ENCODE peak calls at places on chromosomes 6 and 20, in seven cellular contexts. L is IMR-90, J is HepG2, A is H1, V is GM12878, W is K562, U is HCT116. S is an unnamed sample.

GRCh38 chr20:1898496-1899168 is 3.4 kb downstream of the SIRPA start:
- DNase-seq in L (no peak), J (no peak), A (no peak), V (no peak), W (no peak), U (no peak), S (no peak)

GRCh38 chr6:7150381-7151064 is 42.8 kb downstream of the RREB1 start:
- DNase-seq in L (no peak), J (no peak), A (no peak), V (no peak), W (peak), U (no peak), S (no peak)

GRCh38 chr6:67639161-67639560 is 995.9 kb upstream of the ADGRB3 start:
- DNase-seq in L (no peak), J (no peak), A (no peak), V (no peak), W (no peak), U (no peak), S (no peak)

GRCh38 chr6:11065436-11066202 is 21.5 kb upstream of the ELOVL2 start:
- DNase-seq in L (no peak), J (no peak), A (no peak), V (no peak), W (no peak), U (no peak), S (no peak)

GRCh38 chr6:3109755-3110154 is 8.8 kb upstream of the BPHL start:
- DNase-seq in L (no peak), J (no peak), A (peak), V (no peak), W (no peak), U (no peak), S (no peak)

GRCh38 chr6:6379573-6379972 is 59.1 kb upstream of the F13A1 start:
- DNase-seq in L (no peak), J (no peak), A (no peak), V (peak), W (no peak), U (no peak), S (no peak)

GRCh38 chr20:61521680-61522420 is 269.8 kb downstream of the CDH4 start:
- DNase-seq in L (peak), J (no peak), A (no peak), V (no peak), W (peak), U (no peak), S (no peak)

GRCh38 chr6:111823012-111823411 is 50.2 kb downstream of the FYN start:
- DNase-seq in L (no peak), J (no peak), A (no peak), V (no peak), W (no peak), U (no peak), S (no peak)

GRCh38 chr20:43955244-43956191 is 40.9 kb downstream of the TOX2 start:
- DNase-seq in L (peak), J (no peak), A (no peak), V (peak), W (no peak), U (peak), S (peak)

GRCh38 chr6:35474978-35475570 is 6.9 kb downstream of the RPL10A start:
- DNase-seq in L (no peak), J (no peak), A (peak), V (no peak), W (no peak), U (no peak), S (no peak)

GRCh38 chr6:125888989-125889656 is 67.4 kb upstream of the HINT3 start:
- DNase-seq in L (peak), J (peak), A (no peak), V (no peak), W (peak), U (peak), S (no peak)

GRCh38 chr6:136772685-136773472 is 19.4 kb downstream of the MAP3K5 start:
- DNase-seq in L (no peak), J (no peak), A (no peak), V (peak), W (no peak), U (no peak), S (no peak)

GRCh38 chr20:59807909-59808728 is 125.3 kb downstream of the SYCP2 start:
- DNase-seq in L (no peak), J (no peak), A (no peak), V (no peak), W (no peak), U (no peak), S (no peak)

GRCh38 chr6:95670011-95670463 is 92.7 kb downstream of the MANEA start:
- DNase-seq in L (no peak), J (no peak), A (no peak), V (no peak), W (no peak), U (no peak), S (no peak)

GRCh38 chr6:75819776-75820487 is 70.9 kb downstream of the MYO6 start:
- DNase-seq in L (no peak), J (no peak), A (no peak), V (no peak), W (no peak), U (no peak), S (no peak)

GRCh38 chr20:53916173-53916512 is 154.3 kb downstream of the BCAS1 start:
- DNase-seq in L (no peak), J (no peak), A (no peak), V (no peak), W (no peak), U (no peak), S (no peak)

GRCh38 chr20:53914861-53915458 is 155.4 kb downstream of the BCAS1 start:
- DNase-seq in L (no peak), J (no peak), A (no peak), V (no peak), W (peak), U (no peak), S (no peak)

GRCh38 chr20:53915459-53916172 is 154.8 kb downstream of the BCAS1 start:
- DNase-seq in L (peak), J (peak), A (peak), V (peak), W (peak), U (peak), S (peak)

GRCh38 chr20:53911301-53911700 is 159.1 kb downstream of the BCAS1 start:
- DNase-seq in L (no peak), J (no peak), A (no peak), V (no peak), W (no peak), U (no peak), S (no peak)

DNA sequence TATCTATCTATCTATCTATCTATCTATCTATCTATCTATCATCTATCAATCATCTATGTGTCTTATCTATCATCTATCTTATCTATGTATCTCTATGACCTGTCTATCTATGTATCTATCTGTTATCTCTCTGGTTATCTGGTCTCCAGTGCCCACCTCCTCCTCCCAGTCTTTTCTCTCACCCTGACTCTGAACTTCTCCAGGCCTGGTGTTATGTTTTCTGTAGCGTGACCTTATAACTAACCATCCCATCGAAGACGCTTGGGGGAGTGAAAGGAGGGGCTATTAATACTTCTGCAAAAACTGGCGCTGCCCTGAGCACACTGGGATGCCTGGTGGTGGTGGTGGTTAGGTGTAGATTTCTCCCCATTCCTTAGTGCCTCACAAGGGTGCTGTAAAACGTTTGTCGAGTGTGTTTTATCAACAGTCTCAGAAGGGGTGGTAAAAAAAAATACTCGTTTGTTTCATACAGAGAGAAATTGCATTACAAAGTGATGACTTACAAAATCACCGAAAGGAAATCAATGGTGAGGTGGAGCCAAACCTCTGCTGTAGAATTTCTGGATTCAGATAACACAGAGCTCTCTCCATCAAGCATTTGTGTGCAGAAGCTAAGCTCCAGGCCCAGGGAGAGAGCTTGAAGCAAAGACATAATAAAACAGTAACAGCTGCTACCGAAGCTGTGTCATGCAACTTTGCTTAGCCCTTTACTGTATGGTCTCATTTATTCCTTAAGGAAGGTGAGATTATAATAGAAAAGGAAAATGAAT is 156.1 kb downstream of the BCAS1 start:
- DNase-seq in L (peak), J (no peak), A (no peak), V (no peak), W (no peak), U (no peak), S (no peak)
- TF ChIP-seq CTCF in L (no peak), J (no peak), A (no peak), V (no peak), W (no peak), U (no peak), S (no peak)

DNA sequence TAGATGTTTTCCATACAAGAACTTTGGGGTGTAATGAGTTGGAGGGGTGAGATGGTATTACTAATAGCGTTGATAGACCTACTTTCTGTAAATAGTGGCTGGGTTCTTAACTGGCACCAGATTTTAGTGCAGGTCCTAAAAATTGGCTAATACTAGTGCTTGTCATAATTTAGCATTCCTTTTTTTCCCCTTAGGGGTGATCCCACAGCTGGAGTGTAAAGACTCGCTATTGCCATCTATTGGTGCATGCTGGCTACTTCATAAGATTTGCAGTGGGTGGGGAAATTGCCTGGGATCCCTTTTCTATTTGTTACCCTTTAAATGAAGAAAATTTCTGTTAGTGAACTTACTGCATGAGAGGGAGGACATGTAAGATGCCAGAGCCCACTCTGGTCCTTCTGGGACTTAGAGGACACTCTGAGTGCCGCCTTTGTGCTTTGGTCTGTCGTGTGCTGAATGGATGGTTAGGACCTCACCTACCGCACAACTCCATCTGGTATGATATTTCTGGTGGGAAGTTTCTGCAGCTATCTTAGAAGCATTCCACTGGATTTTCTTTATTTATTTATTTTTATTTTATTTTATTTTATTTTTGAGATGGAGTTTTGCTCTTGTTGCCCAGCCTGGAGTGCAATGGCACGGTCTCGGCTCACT is 195.5 kb downstream of the JARID2 start:
- DNase-seq in L (peak), J (peak), A (no peak), V (no peak), W (peak), U (peak), S (peak)
- TF ChIP-seq CEBPB in L (peak), J (no peak), A (no peak), V (no peak), W (peak), U (no peak), S (no peak)

GRCh38 chr6:145705561-145705960 is 29.8 kb downstream of the EPM2A start:
- DNase-seq in L (peak), J (no peak), A (no peak), V (no peak), W (no peak), U (no peak), S (no peak)

GRCh38 chr6:145707397-145707796 is 27.9 kb downstream of the EPM2A start:
- DNase-seq in L (no peak), J (no peak), A (no peak), V (no peak), W (no peak), U (no peak), S (no peak)

GRCh38 chr6:145699462-145699861 is 35.9 kb downstream of the EPM2A start:
- DNase-seq in L (peak), J (no peak), A (no peak), V (no peak), W (no peak), U (no peak), S (peak)

DNA sequence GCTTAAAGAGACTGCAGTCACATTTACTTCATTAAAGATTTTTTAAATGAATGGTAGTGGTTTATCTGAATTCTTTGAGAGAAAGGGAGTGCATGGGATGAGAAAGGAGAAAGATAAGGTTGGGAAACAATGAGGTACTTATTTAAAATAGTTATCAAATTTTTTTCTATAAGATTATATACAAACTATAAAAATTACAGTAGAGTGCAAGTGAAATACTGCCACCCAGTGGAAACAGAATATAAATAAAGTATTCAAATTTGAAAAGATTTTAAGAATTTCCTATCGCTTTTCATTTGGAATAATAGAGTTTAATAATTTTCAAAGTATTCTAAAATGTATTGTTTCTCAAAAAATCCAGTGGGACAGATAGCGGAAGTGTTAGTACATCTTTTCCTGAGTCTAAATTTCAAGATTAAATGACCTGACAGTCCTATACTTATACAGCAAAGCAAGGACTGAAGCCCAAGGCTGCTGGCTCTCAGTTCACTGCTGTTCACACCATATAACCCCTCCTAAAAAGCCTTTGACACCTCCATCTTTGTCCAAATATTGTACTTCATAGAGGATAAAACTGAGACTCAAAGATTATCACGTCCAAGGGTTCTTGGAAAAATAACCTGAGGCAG is 31.1 kb downstream of the EPM2A start:
- DNase-seq in L (peak), J (no peak), A (no peak), V (no peak), W (no peak), U (no peak), S (no peak)
- TF ChIP-seq CTCF in L (peak), J (no peak), A (peak), V (no peak), W (no peak), U (peak), S (peak)

GRCh38 chr6:110404602-110405001 is 10.8 kb downstream of the DDO start:
- DNase-seq in L (no peak), J (no peak), A (no peak), V (no peak), W (no peak), U (no peak), S (peak)
- TF ChIP-seq CEBPB in L (no peak), J (no peak), A (no peak), V (no peak), W (no peak), U (no peak), S (no peak)